ENCODE peak calls at places on chromosomes 7 and 10, in seven cellular contexts. J, R, V, I, K, Y and Q are unnamed samples.

GRCh38 chr10:104938031-104938430 is 296.9 kb downstream of the SORCS3 start:
- DNase-seq in K (no peak), V (no peak), Y (no peak), R (no peak), I (no peak), J (no peak), Q (no peak)

GRCh38 chr7:127392182-127392565 is 334 bp downstream of the ZNF800 start:
- DNase-seq in Y (no peak), R (peak; percentile 55), J (no peak), K (peak; percentile 63), I (peak; percentile 70), V (peak; percentile 65), Q (no peak)

GRCh38 chr7:138785587-138786437 is 12.0 kb upstream of the TMEM213 start:
- DNase-seq in I (no peak), Y (no peak), V (peak; percentile 42), J (no peak), K (peak; percentile 63), R (peak; percentile 11), Q (no peak)

GRCh38 chr10:16632996-16633395 is 111.3 kb upstream of the C1QL3 start:
- DNase-seq in Y (no peak), J (no peak), V (no peak), I (no peak), R (no peak), K (no peak), Q (no peak)

GRCh38 chr7:142896741-142897379 is 11.3 kb upstream of the TRPV6 start:
- DNase-seq in K (no peak), I (no peak), V (no peak), R (no peak), Y (no peak), J (no peak), Q (no peak)

GRCh38 chr10:122126763-122127659 is 138.0 kb downstream of the TACC2 start:
- DNase-seq in K (peak; percentile 30), V (peak; percentile 75), Y (no peak), I (peak; percentile 96), R (peak; percentile 97), J (no peak), Q (peak; percentile 46)

GRCh38 chr10:97762816-97763215 is 9.0 kb downstream of the SFRP5 start:
- DNase-seq in R (no peak), V (peak; percentile 40), K (no peak), I (no peak), Y (no peak), J (peak; percentile 42), Q (peak; percentile 55)

GRCh38 chr10:48983648-48984359 is 44.2 kb upstream of the LRRC18 start:
- DNase-seq in J (no peak), I (no peak), Y (no peak), K (no peak), R (no peak), V (no peak), Q (no peak)

GRCh38 chr7:128740996-128741395 is 1.8 kb downstream of the CALU start:
- DNase-seq in J (no peak), K (no peak), I (peak; percentile 32), R (no peak), V (no peak), Y (no peak), Q (no peak)

GRCh38 chr10:79448732-79449049 is 3.3 kb upstream of the ZCCHC24 start:
- DNase-seq in Y (no peak), V (no peak), R (no peak), K (no peak), I (no peak), J (no peak), Q (no peak)

GRCh38 chr10:124339951-124340760 is 78.6 kb downstream of the OAT start:
- DNase-seq in J (no peak), V (no peak), R (peak; percentile 64), Y (no peak), K (peak; percentile 85), I (peak; percentile 99), Q (peak; percentile 18)

GRCh38 chr10:43120948-43121290 is 17.3 kb upstream of the CSGALNACT2 start:
- DNase-seq in Y (no peak), R (peak; percentile 8), I (peak; percentile 38), J (no peak), K (peak; percentile 30), V (no peak), Q (no peak)

GRCh38 chr7:132778761-132779160 is 202.5 kb upstream of the PLXNA4 start:
- DNase-seq in J (no peak), I (no peak), Y (no peak), R (no peak), V (no peak), K (no peak), Q (no peak)

GRCh38 chr7:132779164-132779563 is 202.9 kb upstream of the PLXNA4 start:
- DNase-seq in I (no peak), R (no peak), Y (no peak), K (no peak), V (no peak), J (no peak), Q (no peak)

GRCh38 chr7:132777419-132777818 is 201.1 kb upstream of the PLXNA4 start:
- DNase-seq in V (no peak), I (no peak), Y (no peak), R (no peak), J (no peak), K (no peak), Q (no peak)

GRCh38 chr7:132776105-132776504 is 199.8 kb upstream of the PLXNA4 start:
- DNase-seq in R (no peak), J (no peak), K (no peak), V (no peak), Y (no peak), I (no peak), Q (no peak)

DNA sequence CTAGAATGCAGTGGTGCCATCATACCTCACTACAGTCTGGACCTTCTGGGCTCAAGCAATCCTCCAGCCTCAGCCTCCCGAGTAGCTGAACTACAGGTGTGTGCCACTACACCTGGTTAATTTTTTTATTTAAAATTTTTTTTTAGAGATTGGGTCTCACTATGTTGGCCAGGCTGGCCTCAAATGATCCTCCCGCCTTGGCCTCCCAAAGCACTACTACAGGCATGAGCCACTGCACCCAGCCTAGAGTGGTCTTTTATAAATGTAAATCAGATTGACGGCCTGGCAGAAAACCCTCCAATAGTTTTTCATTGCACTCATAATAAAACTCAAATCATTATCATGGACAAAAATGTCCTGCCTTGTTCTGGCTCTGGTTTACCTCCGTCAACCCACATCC is 201.7 kb upstream of the PLXNA4 start:
- DNase-seq in K (no peak), I (no peak), Y (no peak), V (no peak), R (no peak), J (no peak), Q (no peak)
- H4K8ac ChIP-seq in K (no peak overlapping the region), I (no peak overlapping the region), Y (no peak overlapping the region), V (no peak overlapping the region), R (no peak overlapping the region), J (no peak overlapping the region), Q (no peak overlapping the region)

DNA sequence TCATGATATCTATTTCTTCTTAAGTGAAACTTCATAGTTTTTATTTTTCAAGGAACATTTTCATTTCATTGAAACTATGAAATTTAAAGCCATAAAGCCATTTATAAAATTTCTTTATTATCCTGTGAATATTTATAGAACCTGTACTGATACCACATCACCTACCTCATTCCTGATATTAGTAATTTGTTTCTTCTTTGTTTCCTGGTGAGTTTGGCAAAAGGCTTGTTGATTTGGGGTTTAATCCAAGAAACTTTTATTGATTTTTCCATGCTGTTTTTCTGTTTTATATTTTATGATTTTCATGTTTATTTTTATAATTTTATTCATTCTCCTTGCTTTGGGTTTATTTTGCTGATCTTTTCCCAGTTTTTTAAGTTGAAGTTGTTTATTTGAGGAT is 669.4 kb downstream of the NXPH1 start:
- DNase-seq in V (no peak), K (no peak), J (no peak), Y (no peak), R (no peak), I (no peak), Q (no peak)
- H2AK5ac ChIP-seq in V (no peak overlapping the region), K (no peak overlapping the region), J (no peak overlapping the region), Y (no peak overlapping the region), R (no peak overlapping the region), I (no peak overlapping the region), Q (no peak overlapping the region)

GRCh38 chr7:149010451-149010850 is 17.9 kb downstream of the PDIA4 start:
- DNase-seq in J (no peak), V (no peak), R (no peak), Y (no peak), K (no peak), I (no peak), Q (no peak)

GRCh38 chr7:149016876-149017275 is 11.4 kb downstream of the PDIA4 start:
- DNase-seq in K (no peak), J (no peak), Y (no peak), V (no peak), I (no peak), R (no peak), Q (no peak)

GRCh38 chr7:149011491-149011890 is 16.8 kb downstream of the PDIA4 start:
- DNase-seq in V (no peak), Y (no peak), J (no peak), I (no peak), K (no peak), R (no peak), Q (no peak)

GRCh38 chr7:149014309-149014708 is 14.0 kb downstream of the PDIA4 start:
- DNase-seq in I (no peak), K (no peak), Y (no peak), J (no peak), R (no peak), V (no peak), Q (no peak)

DNA sequence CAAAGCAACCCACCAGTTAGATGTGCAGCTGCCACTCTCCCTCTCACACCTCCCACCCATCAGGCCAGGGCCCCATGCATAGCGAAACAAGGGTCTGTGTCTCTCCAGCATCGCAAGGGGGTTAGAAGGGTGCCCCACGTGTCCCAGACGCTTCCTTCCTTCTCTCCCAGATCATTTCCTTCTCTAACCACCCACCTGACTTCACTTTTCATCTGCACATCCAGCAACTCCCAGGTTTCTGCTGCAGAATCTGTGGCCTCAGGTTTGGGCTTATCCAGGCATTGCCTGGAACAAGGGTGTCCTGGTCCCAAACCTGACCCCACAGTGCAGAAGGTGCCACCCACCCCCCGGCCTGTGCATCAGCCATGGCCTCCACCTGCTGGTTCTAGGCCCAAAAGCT is 14.4 kb downstream of the PDIA4 start:
- DNase-seq in I (no peak), R (no peak), V (no peak), J (no peak), K (no peak), Y (no peak), Q (no peak)
- H3K9ac ChIP-seq in I (no peak overlapping the region), R (no peak overlapping the region), V (no peak overlapping the region), J (no peak overlapping the region), K (no peak overlapping the region), Y (no peak overlapping the region), Q (no peak overlapping the region)

DNA sequence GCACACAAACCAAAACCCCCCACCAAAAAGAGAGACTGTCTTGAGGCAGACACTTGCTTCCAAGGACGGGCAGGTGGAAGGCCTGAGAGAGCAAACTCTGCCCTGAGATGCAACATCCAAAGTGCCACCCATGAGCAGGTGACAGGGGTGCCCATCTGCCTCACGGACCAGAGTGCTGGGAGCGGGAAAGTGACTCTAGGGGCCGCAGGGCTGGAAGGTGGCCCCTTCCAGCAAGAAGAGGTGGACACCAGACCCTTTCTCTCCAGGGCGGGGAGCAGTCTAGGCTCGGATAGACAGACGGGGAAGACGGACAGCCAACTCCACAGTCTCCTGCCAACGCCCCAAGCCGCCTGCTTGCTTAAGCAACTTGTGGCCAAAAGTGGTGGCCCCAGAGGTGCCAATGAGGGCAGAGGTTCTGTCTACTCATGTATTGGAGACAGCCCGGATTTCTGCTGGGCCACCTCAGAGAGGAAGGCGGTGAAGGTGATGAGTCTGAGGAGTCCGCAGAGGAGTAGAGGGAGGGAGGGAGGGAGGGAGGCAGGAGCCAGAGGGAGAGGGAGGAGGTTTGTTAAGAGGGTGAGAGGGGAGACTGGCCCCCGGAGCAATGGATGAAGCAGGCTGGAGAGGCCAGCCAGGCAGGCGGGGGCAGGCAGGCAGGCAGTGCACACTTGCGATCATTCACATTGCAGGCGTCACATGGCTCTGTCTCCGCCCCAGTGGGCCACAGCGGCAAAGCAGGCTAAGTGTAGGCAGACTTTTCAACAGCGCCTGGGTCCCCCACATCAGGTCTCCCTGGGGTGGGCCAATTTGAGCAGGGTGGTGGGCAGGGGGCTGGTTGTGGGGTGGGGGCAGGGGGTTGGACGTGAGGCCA is 65.6 kb downstream of the SLC29A4 start:
- DNase-seq in R (no peak), V (no peak), I (no peak), J (no peak), K (no peak), Y (no peak), Q (no peak)
- H4K8ac ChIP-seq in R (no peak overlapping the region), V (no peak overlapping the region), I (no peak overlapping the region), J (no peak overlapping the region), K (no peak overlapping the region), Y (no peak overlapping the region), Q (no peak overlapping the region)